ENCODE peak calls at places on chromosomes 6 and 20, in four cellular contexts. Z is stimulated activated CD4-positive, alpha-beta T cell treated with anti-CD3 and anti-CD28 coated beads, Interleukin-1b, Interleukin-23, amount 100 ng/mL, for 4 hours; Y is HT1080; N is cardiac septum. T is an unnamed sample.

GRCh38 chr20:53622247-53623114 is 28.8 kb upstream of the ZNF217 start:
- DNase-seq in Y (no peak), Z (no peak), N (no peak), T (no peak)

GRCh38 chr6:156901309-156902019 is 124.3 kb downstream of the ARID1B start:
- DNase-seq in N (no peak), Z (no peak), Y (no peak), T (no peak)

GRCh38 chr20:57445298-57445697 is 54.1 kb downstream of the RBM38 start:
- DNase-seq in N (no peak), Y (no peak), Z (no peak), T (no peak)

GRCh38 chr6:138405816-138406403 is 1.9 kb downstream of the HEBP2 start:
- DNase-seq in N (no peak), Y (no peak), Z (no peak), T (no peak)

GRCh38 chr6:33694401-33694931 is 17.0 kb downstream of the UQCC2 start:
- DNase-seq in Z (peak), Y (peak), N (no peak), T (peak)

GRCh38 chr6:36515844-36516243 is 31.4 kb downstream of the STK38 start:
- DNase-seq in Z (no peak), N (no peak), Y (no peak), T (no peak)

GRCh38 chr6:141988954-141989705 is 143.6 kb upstream of the GJE1 start:
- DNase-seq in Y (peak), N (no peak), Z (no peak), T (peak)

GRCh38 chr6:110221738-110222137 is 41.5 kb downstream of the CDC40 start:
- DNase-seq in Z (no peak), Y (no peak), N (no peak), T (no peak)

GRCh38 chr20:23658989-23659609 is 21.3 kb upstream of the CST3 start:
- DNase-seq in Y (no peak), N (no peak), Z (no peak), T (no peak)

GRCh38 chr20:60113024-60113724 is 155.0 kb downstream of the CDH26 start:
- DNase-seq in Y (no peak), N (peak), Z (no peak), T (no peak)

GRCh38 chr20:46218656-46219055 is 89.6 kb downstream of the CDH22 start:
- DNase-seq in Z (no peak), Y (no peak), N (no peak), T (no peak)